ENCODE peak calls at places on chromosome 2, in six cellular contexts. One of them, this sample, is unnamed. For H3K4me1 and H3K9me3, the result is how much of the 10 kb centered on the place peaks cover.

GRCh38 chr2:25236736-25237135 is 68.4 kb upstream of the POMC start:
- DNase-seq in fibroblast of lung: no peak
- DNase-seq in tibial artery: no peak
- DNase-seq in A549: no peak
- DNase-seq in cardiac muscle cell: no peak
- DNase-seq in transverse colon: no peak
- DNase-seq in this sample: no peak

GRCh38 chr2:70598197-70598596 is 44.6 kb upstream of the TGFA start:
- DNase-seq in tibial artery: no peak
- DNase-seq in A549: no peak
- DNase-seq in cardiac muscle cell: no peak
- DNase-seq in fibroblast of lung: no peak
- DNase-seq in transverse colon: no peak
- DNase-seq in this sample: no peak

GRCh38 chr2:55875434-55876135 is 48.0 kb downstream of the EFEMP1 start:
- DNase-seq in fibroblast of lung: no peak
- DNase-seq in transverse colon: no peak
- DNase-seq in cardiac muscle cell: peak
- DNase-seq in tibial artery: no peak
- DNase-seq in A549: no peak
- DNase-seq in this sample: no peak

GRCh38 chr2:19714926-19715325 is 186.9 kb downstream of the TTC32 start:
- DNase-seq in A549: no peak
- DNase-seq in fibroblast of lung: peak
- DNase-seq in transverse colon: no peak
- DNase-seq in cardiac muscle cell: no peak
- DNase-seq in tibial artery: no peak
- DNase-seq in this sample: no peak

GRCh38 chr2:27185331-27186026 is 26.4 kb upstream of the ATRAID start:
- DNase-seq in transverse colon: peak
- DNase-seq in A549: no peak
- DNase-seq in cardiac muscle cell: peak
- DNase-seq in fibroblast of lung: peak
- DNase-seq in tibial artery: peak
- DNase-seq in this sample: peak

GRCh38 chr2:8247905-8248622 is 433.8 kb upstream of the ID2 start:
- DNase-seq in cardiac muscle cell: no peak
- DNase-seq in fibroblast of lung: peak
- DNase-seq in transverse colon: no peak
- DNase-seq in A549: no peak
- DNase-seq in tibial artery: peak
- DNase-seq in this sample: no peak

GRCh38 chr2:38750793-38751042 is 443 bp downstream of the SRSF7 start:
- DNase-seq in transverse colon: peak
- DNase-seq in fibroblast of lung: no peak
- DNase-seq in A549: peak
- DNase-seq in cardiac muscle cell: no peak
- DNase-seq in tibial artery: peak
- DNase-seq in this sample: peak

GRCh38 chr2:181104512-181105121 is 124.2 kb downstream of the UBE2E3 start:
- DNase-seq in fibroblast of lung: peak
- DNase-seq in A549: peak
- DNase-seq in transverse colon: peak
- DNase-seq in tibial artery: no peak
- DNase-seq in cardiac muscle cell: peak
- DNase-seq in this sample: no peak

GRCh38 chr2:36672199-36672598 is 24.3 kb upstream of the VIT start:
- DNase-seq in A549: no peak
- DNase-seq in cardiac muscle cell: peak
- DNase-seq in transverse colon: no peak
- DNase-seq in fibroblast of lung: peak
- DNase-seq in tibial artery: no peak
- DNase-seq in this sample: no peak

GRCh38 chr2:171521361-171522056 is 765 bp upstream of the CYBRD1 start:
- DNase-seq in fibroblast of lung: no peak
- DNase-seq in transverse colon: no peak
- DNase-seq in A549: no peak
- DNase-seq in tibial artery: no peak
- DNase-seq in cardiac muscle cell: peak
- DNase-seq in this sample: no peak

DNA sequence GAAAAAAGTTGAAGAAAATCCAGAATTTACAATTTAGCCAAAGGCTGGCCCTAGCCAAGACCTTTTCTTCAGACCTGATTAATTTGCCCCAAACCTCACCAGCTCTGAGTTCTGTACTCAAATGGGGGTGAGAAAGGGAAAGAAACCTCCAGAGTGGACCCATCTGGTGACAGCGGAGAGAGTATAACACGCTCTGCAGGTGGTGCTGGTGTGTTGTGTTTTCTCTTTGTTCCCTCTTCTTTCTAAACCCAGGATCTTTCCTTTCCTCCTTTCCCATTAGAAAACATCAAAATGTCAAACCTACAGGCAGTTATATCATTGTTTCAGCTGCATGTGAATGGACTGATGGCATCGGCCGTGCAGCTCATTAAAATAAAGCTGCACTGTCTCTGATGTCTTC is 253.3 kb upstream of the SP5 start:
- DNase-seq in cardiac muscle cell: peak
- DNase-seq in transverse colon: no peak
- DNase-seq in fibroblast of lung: peak
- DNase-seq in tibial artery: no peak
- DNase-seq in A549: no peak
- DNase-seq in this sample: no peak
- TF ChIP-seq CTCF in cardiac muscle cell: no peak
- TF ChIP-seq CTCF in transverse colon: no peak
- TF ChIP-seq CTCF in fibroblast of lung: no peak
- TF ChIP-seq CTCF in tibial artery: no peak
- TF ChIP-seq CTCF in A549: no peak
- TF ChIP-seq CTCF in this sample: no peak

GRCh38 chr2:76679025-76679396 is 843.2 kb downstream of the LRRTM4 start:
- DNase-seq in A549: no peak
- DNase-seq in transverse colon: no peak
- DNase-seq in fibroblast of lung: no peak
- DNase-seq in cardiac muscle cell: no peak
- DNase-seq in tibial artery: no peak
- DNase-seq in this sample: no peak
- H3K4me1 ChIP-seq in A549: under half
- H3K4me1 ChIP-seq in transverse colon: under half
- H3K4me1 ChIP-seq in fibroblast of lung: under half
- H3K4me1 ChIP-seq in cardiac muscle cell: under half
- H3K4me1 ChIP-seq in tibial artery: under half
- H3K4me1 ChIP-seq in this sample: under half

DNA sequence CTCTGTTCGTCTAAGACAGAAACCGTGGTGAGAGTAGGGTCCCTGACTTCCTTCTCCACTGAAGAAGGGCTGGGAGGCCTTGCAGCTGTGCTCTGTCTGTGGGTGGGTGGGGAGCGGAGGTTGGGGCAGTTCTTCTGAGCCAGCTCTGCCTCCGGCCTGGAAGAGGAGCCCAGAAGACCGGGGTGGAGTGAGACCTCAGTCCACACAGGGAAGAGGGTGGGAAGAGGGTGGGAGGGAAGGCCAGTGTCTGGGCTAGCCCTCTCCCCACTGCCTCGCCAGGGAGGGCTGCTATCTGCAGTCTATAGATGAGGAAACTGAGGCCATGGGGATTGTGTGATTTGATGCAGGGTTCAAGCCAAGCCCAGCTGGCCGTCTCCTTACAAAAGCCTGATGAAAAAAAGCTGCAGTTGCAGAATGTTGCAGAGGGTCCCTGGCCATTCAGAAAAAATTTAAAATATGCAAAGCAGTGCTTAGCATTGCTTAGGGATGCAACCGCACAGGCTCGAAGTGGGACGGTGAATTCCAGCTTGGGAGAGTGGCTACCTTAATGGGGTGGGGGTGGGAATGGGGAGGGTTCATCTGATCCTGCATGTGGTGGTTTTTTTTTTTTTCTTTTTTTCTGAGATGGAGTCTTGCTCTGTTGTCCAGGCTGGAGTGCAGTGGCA is 181.6 kb upstream of the HS6ST1 start:
- DNase-seq in cardiac muscle cell: no peak
- DNase-seq in tibial artery: no peak
- DNase-seq in transverse colon: no peak
- DNase-seq in fibroblast of lung: no peak
- DNase-seq in A549: no peak
- DNase-seq in this sample: no peak
- H3K9me3 ChIP-seq in cardiac muscle cell: under half
- H3K9me3 ChIP-seq in tibial artery: under half
- H3K9me3 ChIP-seq in transverse colon: under half
- H3K9me3 ChIP-seq in fibroblast of lung: under half
- H3K9me3 ChIP-seq in A549: under half
- H3K9me3 ChIP-seq in this sample: under half

GRCh38 chr2:135688002-135688401 is 53.7 kb upstream of the UBXN4 start:
- DNase-seq in fibroblast of lung: peak
- DNase-seq in tibial artery: no peak
- DNase-seq in A549: no peak
- DNase-seq in cardiac muscle cell: no peak
- DNase-seq in transverse colon: no peak
- DNase-seq in this sample: no peak
- TF ChIP-seq CTCF in fibroblast of lung: no peak
- TF ChIP-seq CTCF in tibial artery: no peak
- TF ChIP-seq CTCF in A549: no peak
- TF ChIP-seq CTCF in cardiac muscle cell: no peak
- TF ChIP-seq CTCF in transverse colon: no peak
- TF ChIP-seq CTCF in this sample: no peak

GRCh38 chr2:238898534-238899281 is 50.8 kb downstream of the TWIST2 start:
- DNase-seq in transverse colon: no peak
- DNase-seq in tibial artery: no peak
- DNase-seq in A549: no peak
- DNase-seq in cardiac muscle cell: no peak
- DNase-seq in fibroblast of lung: no peak
- DNase-seq in this sample: peak

GRCh38 chr2:238895901-238896600 is 48.2 kb downstream of the TWIST2 start:
- DNase-seq in tibial artery: peak
- DNase-seq in cardiac muscle cell: peak
- DNase-seq in A549: no peak
- DNase-seq in transverse colon: peak
- DNase-seq in fibroblast of lung: peak
- DNase-seq in this sample: peak

GRCh38 chr2:238896641-238897040 is 48.8 kb downstream of the TWIST2 start:
- DNase-seq in transverse colon: no peak
- DNase-seq in A549: no peak
- DNase-seq in tibial artery: no peak
- DNase-seq in cardiac muscle cell: no peak
- DNase-seq in fibroblast of lung: no peak
- DNase-seq in this sample: no peak

GRCh38 chr2:238897911-238898311 is 50.0 kb downstream of the TWIST2 start:
- DNase-seq in cardiac muscle cell: no peak
- DNase-seq in transverse colon: no peak
- DNase-seq in A549: no peak
- DNase-seq in fibroblast of lung: no peak
- DNase-seq in tibial artery: no peak
- DNase-seq in this sample: no peak

DNA sequence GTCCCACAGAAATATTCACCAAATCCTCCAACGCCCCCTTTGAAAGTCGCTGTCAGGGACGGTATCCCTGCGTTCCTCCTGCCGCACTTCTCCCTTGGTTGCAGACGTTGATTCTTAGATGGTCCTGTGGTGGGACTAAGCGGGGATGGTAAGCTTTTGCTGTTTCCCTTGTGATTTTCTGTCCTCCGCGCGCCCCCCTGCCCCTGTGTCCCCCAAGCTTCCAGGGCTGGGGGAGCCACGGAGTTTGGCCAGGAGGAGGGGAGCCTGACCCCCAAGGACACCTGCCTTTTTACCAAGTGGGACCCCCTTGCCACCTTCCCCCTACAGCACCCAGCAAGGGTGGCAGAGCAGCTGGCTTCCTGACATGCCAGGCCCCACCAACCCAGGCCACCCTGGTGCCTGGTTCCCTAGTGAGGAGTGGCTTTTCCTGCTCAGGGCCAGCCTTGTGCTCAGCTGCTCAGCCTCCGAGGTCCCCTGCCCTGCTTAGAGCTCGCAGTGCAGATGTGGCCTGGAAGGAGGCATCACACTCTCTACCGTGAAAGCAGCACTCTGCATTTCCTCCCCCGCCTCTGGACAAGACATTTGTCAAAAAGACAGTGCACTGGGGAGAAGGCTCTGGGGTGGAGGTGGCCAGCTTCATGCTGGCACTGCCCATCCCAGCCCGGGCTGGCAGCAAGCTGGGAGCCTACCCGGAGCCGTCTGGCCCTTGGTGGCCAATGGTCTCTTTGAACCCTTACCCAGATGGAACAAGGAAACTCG is 49.4 kb downstream of the TWIST2 start:
- DNase-seq in transverse colon: no peak
- DNase-seq in A549: no peak
- DNase-seq in tibial artery: no peak
- DNase-seq in cardiac muscle cell: no peak
- DNase-seq in fibroblast of lung: no peak
- DNase-seq in this sample: no peak
- H3K4me1 ChIP-seq in transverse colon: under half
- H3K4me1 ChIP-seq in A549: under half
- H3K4me1 ChIP-seq in tibial artery: under half
- H3K4me1 ChIP-seq in cardiac muscle cell: under half
- H3K4me1 ChIP-seq in fibroblast of lung: half or more
- H3K4me1 ChIP-seq in this sample: under half

GRCh38 chr2:173075781-173076556 is at the start of gene MAP3K20:
- DNase-seq in fibroblast of lung: peak
- DNase-seq in tibial artery: peak
- DNase-seq in A549: no peak
- DNase-seq in transverse colon: peak
- DNase-seq in cardiac muscle cell: peak
- DNase-seq in this sample: peak

GRCh38 chr2:173077506-173078177 is 2.0 kb downstream of the MAP3K20 start:
- DNase-seq in tibial artery: no peak
- DNase-seq in cardiac muscle cell: peak
- DNase-seq in fibroblast of lung: peak
- DNase-seq in transverse colon: no peak
- DNase-seq in A549: no peak
- DNase-seq in this sample: no peak

GRCh38 chr2:173079968-173080860 is 4.6 kb downstream of the MAP3K20 start:
- DNase-seq in transverse colon: no peak
- DNase-seq in tibial artery: no peak
- DNase-seq in A549: no peak
- DNase-seq in fibroblast of lung: peak
- DNase-seq in cardiac muscle cell: peak
- DNase-seq in this sample: no peak

GRCh38 chr2:173076557-173077345 is 1.1 kb downstream of the MAP3K20 start:
- DNase-seq in transverse colon: peak
- DNase-seq in cardiac muscle cell: peak
- DNase-seq in tibial artery: peak
- DNase-seq in fibroblast of lung: peak
- DNase-seq in A549: no peak
- DNase-seq in this sample: peak

DNA sequence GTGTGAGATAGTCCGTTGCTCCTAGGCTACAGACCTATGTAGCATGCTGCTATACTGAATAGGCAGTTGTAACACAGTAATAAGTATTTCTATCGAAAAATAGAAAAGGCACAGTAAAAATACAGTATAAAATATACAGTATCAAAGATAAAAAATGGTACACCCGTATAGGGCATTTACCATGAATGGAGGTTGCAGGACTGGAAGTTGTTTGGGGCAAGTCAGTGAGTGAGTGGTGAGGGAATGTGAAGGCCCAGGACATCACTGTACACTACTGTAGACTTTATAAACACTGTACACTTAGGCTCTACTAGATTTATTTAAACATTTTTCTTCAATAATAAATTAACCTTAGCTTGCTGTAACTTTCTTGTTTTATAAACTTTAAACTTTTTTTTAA is 3.5 kb downstream of the MAP3K20 start:
- DNase-seq in transverse colon: no peak
- DNase-seq in fibroblast of lung: peak
- DNase-seq in tibial artery: no peak
- DNase-seq in A549: no peak
- DNase-seq in cardiac muscle cell: no peak
- DNase-seq in this sample: no peak
- H3K9me3 ChIP-seq in transverse colon: under half
- H3K9me3 ChIP-seq in fibroblast of lung: under half
- H3K9me3 ChIP-seq in tibial artery: under half
- H3K9me3 ChIP-seq in A549: under half
- H3K9me3 ChIP-seq in cardiac muscle cell: under half
- H3K9me3 ChIP-seq in this sample: under half